ENCODE peak calls at places on chromosomes 16 and 17, in ten cellular contexts. T is fibroblast of lung; D is NT2/D1; P is tibial artery; W is kidney; R is lower lobe of right lung; U is colonic mucosa; V is CD4-positive, alpha-beta memory T cell; S is mesenchymal stem cell; M is body of pancreas. H is an unnamed sample. For H3K4me1 and H3K9me3, the result is how much of the 10 kb centered on the place peaks cover.

GRCh38 chr16:55021595-55022475 is 91.2 kb downstream of the IRX5 start:
- DNase-seq in T (no peak), U (peak), P (peak), V (no peak), D (no peak), W (no peak), S (no peak), R (no peak), M (no peak), H (peak)

GRCh38 chr16:17224859-17225258 is 245.9 kb downstream of the XYLT1 start:
- DNase-seq in V (no peak), U (peak), T (peak), S (no peak), R (no peak), W (peak), P (peak), D (no peak), M (peak), H (peak)

GRCh38 chr17:65633988-65634387 is 72.5 kb upstream of the AXIN2 start:
- DNase-seq in P (no peak), R (no peak), M (no peak), S (no peak), D (no peak), T (no peak), U (no peak), V (no peak), W (no peak), H (no peak)

GRCh38 chr16:87431926-87432325 is 39.8 kb downstream of the MAP1LC3B start:
- DNase-seq in R (no peak), V (no peak), D (no peak), W (no peak), P (no peak), T (peak), M (no peak), S (peak), U (no peak), H (no peak)

GRCh38 chr17:15436399-15437369 is 30.7 kb downstream of the CDRT4 start:
- DNase-seq in V (no peak), M (peak), R (peak), U (peak), T (peak), S (peak), W (no peak), P (peak), D (no peak), H (peak)

GRCh38 chr17:6636616-6637457 is 3.7 kb downstream of the KIAA0753 start:
- DNase-seq in R (no peak), S (no peak), M (no peak), V (no peak), D (no peak), P (peak), W (peak), T (no peak), U (no peak), H (no peak)

GRCh38 chr17:76635659-76636360 is 7.7 kb downstream of the ST6GALNAC1 start:
- DNase-seq in R (no peak), W (no peak), V (no peak), D (no peak), U (no peak), T (no peak), P (no peak), S (peak), M (no peak), H (peak)

GRCh38 chr17:76304226-76305134 is 3.6 kb downstream of the QRICH2 start:
- DNase-seq in D (no peak), T (no peak), U (no peak), S (no peak), M (no peak), W (peak), R (no peak), V (no peak), P (no peak), H (no peak)

GRCh38 chr17:78108726-78109488 is 19.6 kb downstream of the TMC6 start:
- DNase-seq in U (no peak), W (peak), R (no peak), M (no peak), V (no peak), P (peak), T (no peak), S (no peak), D (no peak), H (no peak)

GRCh38 chr17:71921726-71922320 is 199.0 kb upstream of the SOX9 start:
- DNase-seq in M (no peak), P (no peak), S (peak), D (no peak), T (no peak), U (no peak), R (no peak), V (peak), W (no peak), H (no peak)

DNA sequence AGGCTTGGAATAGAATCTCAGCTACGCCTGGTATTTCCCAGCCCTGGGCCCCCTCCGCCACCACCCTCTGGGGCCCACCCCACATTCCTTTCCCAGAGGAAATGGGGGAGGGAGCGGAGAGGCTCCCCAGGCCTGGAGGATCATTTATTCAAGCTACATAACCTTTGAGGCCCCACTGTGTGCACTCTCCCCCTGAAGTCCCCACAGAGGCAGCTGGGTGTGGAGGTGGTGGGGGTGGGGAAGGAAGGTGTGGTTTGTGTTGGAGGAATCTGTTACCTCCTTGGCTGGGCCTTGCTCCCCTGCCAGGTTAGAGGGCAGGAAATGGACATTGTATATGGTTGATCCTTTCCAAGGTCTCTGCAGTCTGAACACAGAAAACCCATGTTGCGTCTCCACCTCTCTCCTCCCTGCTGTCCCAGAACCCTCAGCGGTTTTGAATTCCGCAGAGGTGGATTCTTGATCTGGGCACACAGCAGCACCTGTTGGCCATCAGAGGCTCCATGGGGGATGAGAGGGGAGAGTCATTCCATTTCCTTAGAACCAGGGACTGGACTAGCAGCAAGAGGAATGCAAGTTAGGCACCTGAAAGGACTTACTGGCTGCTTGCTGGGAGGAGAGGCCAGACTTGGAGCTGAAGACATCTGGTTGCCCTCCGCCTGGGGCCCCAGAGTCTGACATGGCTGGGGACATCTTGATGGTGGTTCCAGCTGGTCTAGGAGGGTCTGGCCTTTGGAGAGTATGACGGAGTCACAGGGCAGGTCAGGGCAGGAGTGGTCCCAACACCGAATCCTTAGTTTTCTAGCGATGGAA is 23.0 kb downstream of the ARHGAP23 start:
- DNase-seq in R (peak), D (peak), S (no peak), W (peak), M (no peak), V (no peak), T (peak), P (no peak), U (no peak), H (peak)
- H3K4me1 ChIP-seq in R (half or more), D (under half), S (half or more), W (under half), M (under half), V (under half), T (under half), P (under half), U (under half), H (half or more)

GRCh38 chr17:22506231-22506630 is 813.9 kb downstream of the KCNJ18 start:
- DNase-seq in M (no peak), D (no peak), V (no peak), T (no peak), R (no peak), S (no peak), P (no peak), W (no peak), U (no peak), H (no peak)
- H3K9me3 ChIP-seq in M (under half), D (under half), V (under half), T (under half), R (under half), S (under half), P (under half), W (under half), U (under half), H (under half)

GRCh38 chr16:71359431-71359830 is 908 bp downstream of the CALB2 start:
- DNase-seq in S (peak), V (no peak), R (no peak), P (no peak), M (no peak), D (no peak), U (no peak), W (no peak), T (no peak), H (no peak)

GRCh38 chr16:71358464-71359031 is at the start of gene CALB2:
- DNase-seq in W (peak), S (peak), D (peak), R (peak), V (no peak), U (peak), M (peak), P (peak), T (peak), H (peak)

GRCh38 chr16:71360378-71360777 is 1.9 kb downstream of the CALB2 start:
- DNase-seq in W (no peak), V (no peak), M (no peak), T (peak), S (peak), U (no peak), D (no peak), R (no peak), P (no peak), H (no peak)

GRCh38 chr16:71356051-71356740 is 2.3 kb upstream of the CALB2 start:
- DNase-seq in W (no peak), D (no peak), M (no peak), R (no peak), U (no peak), V (no peak), T (no peak), S (no peak), P (no peak), H (no peak)

DNA sequence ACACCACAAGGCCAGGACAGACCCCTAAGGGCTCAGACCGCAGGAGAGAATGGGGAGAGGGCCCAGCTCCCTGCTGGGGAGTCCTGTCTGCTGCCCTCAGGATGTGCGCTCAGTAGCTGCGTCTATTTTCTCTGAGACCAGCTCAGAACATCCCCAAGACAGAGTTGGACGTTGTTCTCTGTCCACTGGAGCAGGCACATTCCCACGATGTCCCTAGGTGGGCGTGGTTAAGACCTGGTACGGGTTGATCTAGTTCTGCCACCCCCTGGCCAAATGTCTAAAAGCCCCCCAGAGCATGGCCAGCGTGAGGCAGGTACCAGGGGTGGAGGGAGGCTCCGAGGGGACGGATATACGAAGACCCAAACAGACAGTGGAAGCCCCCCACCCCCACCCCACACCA is 842 bp upstream of the CALB2 start:
- DNase-seq in U (no peak), P (no peak), W (no peak), V (no peak), M (no peak), S (no peak), D (no peak), R (no peak), T (no peak), H (peak)
- H3K4me3 ChIP-seq in U (no peak), P (no peak), W (no peak), V (no peak), M (no peak), S (no peak), D (peak), R (no peak), T (no peak), H (no peak)

DNA sequence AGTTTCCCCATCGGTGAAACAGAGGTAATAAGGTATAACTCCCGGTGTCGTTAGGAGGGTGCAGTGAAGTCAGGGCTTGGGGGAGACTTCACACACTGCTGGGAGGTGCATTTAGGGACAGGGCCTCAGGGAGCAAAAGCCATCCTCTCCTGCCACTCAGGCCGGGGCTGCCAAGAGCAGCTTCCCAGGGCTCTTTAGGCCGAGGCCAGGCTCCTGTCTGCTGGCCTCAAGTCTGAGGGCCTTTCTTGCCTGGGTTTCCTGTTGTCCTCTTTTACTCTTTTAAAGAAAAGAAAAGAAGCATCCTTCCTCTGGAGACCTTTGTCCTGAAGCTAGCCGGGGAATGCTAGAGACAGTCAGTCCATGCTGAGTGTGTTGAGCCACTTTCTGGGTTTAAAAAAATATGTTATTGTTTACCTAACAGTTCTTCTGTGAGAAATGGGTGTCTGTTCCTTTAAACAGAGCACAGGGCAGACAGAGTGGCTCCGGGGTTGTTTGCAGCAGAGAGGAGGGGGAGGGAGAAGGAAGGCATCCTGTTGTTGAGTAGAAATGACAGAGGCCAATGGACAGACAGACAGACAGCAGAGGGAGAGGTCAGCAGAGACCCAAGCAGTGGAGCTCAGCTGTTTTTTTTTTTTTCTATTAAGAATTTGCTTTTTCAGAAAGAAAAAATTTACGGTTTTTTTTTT is 79.1 kb downstream of the C17orf67 start:
- DNase-seq in T (peak), M (no peak), W (no peak), U (no peak), S (peak), R (no peak), D (peak), P (no peak), V (no peak), H (peak)
- H3K4me1 ChIP-seq in T (under half), M (under half), W (under half), U (under half), S (under half), R (under half), D (under half), P (under half), V (under half), H (under half)

DNA sequence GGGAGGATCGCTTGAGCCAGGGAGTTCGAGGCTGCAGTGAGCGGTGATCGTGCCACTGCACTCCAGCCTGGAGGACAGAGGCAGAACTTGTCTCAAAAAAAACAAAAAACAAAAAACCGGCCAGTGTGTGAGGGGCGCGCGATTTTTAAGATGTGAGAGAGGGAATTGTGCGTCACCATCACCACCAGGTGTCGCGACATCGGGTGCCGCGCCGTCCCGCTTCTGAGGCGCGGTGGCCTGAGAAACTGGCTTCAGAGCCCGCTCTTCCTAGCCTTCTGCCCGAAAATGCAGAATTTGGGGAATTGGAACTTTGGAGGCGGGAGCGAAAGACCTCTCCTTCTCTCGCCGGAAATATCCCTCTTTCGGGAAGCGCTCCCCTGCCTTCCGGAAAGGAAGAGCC is 524.8 kb downstream of the KCNJ18 start:
- DNase-seq in R (no peak), M (no peak), S (no peak), D (peak), W (no peak), P (no peak), T (no peak), V (no peak), U (no peak), H (no peak)
- H3K9me3 ChIP-seq in R (under half), M (under half), S (under half), D (under half), W (under half), P (under half), T (under half), V (under half), U (under half), H (under half)

DNA sequence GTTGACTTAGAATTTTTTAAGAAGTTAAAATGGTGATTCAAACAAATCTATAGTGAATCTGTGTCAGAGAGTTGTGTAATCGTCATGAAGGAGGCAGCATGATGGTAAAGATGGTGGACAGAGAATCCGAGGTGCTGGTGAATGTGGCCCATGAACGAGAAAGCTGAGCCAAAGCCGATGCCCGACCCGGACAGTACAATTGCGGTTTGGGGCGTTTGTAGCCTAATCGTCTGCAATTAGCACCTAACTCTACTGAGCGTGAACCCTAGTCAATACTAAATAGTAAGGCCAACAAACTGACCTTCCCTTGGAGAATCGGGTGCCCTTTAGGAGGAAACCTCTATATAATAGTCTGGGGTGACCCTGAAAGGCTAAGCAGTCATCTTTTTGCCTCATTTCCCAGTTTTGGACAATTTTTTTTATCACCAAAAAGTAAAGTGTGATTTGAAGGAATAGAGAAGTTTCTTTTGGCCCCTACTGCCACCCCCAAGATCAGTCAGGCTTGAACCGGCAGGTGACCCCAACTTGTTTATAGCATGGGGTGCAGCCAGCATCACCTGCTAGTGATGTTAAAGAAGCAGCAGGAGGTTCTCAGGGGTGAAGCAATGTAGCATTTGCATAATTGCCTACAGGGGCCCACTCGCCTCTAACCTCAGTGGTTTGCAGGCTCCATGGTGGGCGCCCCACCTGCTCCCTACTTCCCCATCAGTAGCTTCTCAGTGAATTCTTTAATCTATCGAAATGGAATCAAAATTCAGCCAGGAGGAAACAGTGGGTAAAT is 11.3 kb downstream of the IRF8 start:
- DNase-seq in V (no peak), R (no peak), P (peak), S (no peak), M (no peak), T (no peak), D (no peak), U (no peak), W (peak), H (no peak)
- H3K4me3 ChIP-seq in V (no peak), R (no peak), P (no peak), S (no peak), M (no peak), T (no peak), D (no peak), U (no peak), W (no peak), H (no peak)

GRCh38 chr17:17892731-17893130 is 55.9 kb upstream of the SREBF1 start:
- DNase-seq in W (peak), R (no peak), U (no peak), S (no peak), D (no peak), P (no peak), M (no peak), V (no peak), T (no peak), H (no peak)
- H3K4me1 ChIP-seq in W (under half), R (under half), U (under half), S (under half), D (under half), P (under half), M (under half), V (under half), T (under half), H (under half)

DNA sequence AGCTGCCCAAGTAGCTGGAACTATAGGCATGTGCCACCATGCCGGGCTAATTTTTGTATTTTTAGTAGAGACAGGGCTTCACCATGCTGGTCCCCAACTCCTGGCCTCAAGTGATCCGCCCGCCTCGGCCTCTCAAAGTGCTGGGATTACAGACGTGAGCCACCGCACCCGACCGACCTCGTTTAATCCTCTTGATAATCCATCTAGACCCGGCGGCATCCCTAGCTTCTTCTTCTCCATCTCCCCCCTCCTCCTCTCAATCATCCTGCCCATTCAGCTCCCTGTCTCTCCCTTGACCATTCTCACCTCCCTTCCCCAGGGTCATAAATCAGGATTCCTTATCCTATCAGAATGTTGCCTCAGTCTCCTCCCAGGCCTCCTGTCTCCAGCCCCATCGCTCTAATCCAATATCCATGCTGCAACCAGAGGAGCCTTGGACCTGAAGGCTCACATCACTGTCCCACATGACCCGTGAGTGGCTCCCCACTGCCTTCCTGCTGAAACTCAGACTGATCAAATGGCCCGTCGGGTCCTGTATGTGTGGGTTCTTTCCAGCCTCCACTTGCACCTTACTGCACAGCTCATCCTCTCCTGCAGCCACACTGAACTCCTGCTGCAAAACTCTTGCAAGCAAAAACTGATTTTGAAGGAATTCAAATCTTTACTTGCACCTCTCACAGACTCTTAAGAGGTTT is 74.1 kb upstream of the CDH5 start:
- DNase-seq in T (no peak), R (no peak), S (no peak), D (no peak), W (peak), U (no peak), M (no peak), V (no peak), P (peak), H (no peak)
- H3K9me3 ChIP-seq in T (under half), R (under half), S (under half), D (under half), W (under half), U (under half), M (under half), V (under half), P (under half), H (under half)